ENCODE peak calls at places on chromosome 1, in ten cellular contexts. P, D, S, Y, W, N, I, U, J and Q are unnamed samples.

GRCh38 chr1:172917972-172918371 is 132.8 kb downstream of the TNFSF18 start:
- DNase-seq in S (no peak), D (no peak), J (no peak), U (no peak), I (peak; percentile 92), Y (peak; percentile 88), W (no peak), P (no peak), N (no peak), Q (peak; percentile 90)

GRCh38 chr1:1292442-1292779 is 12.2 kb downstream of the SCNN1D start:
- DNase-seq in D (no peak), U (no peak), N (no peak), S (no peak), Y (no peak), I (no peak), W (no peak), P (no peak), J (no peak), Q (no peak)

GRCh38 chr1:145926706-145927072 is 595 bp downstream of the RBM8A start:
- DNase-seq in D (no peak), W (no peak), J (no peak), I (no peak), P (no peak), S (no peak), N (no peak), U (no peak), Y (no peak), Q (no peak)

GRCh38 chr1:101474039-101474665 is 237.3 kb downstream of the S1PR1 start:
- DNase-seq in J (no peak), U (peak; percentile 35), P (no peak), D (no peak), I (peak; percentile 16), N (no peak), S (peak; percentile 8), Y (peak; percentile 14), W (no peak), Q (peak; percentile 35)

GRCh38 chr1:94974824-94975223 is 47.9 kb upstream of the CNN3 start:
- DNase-seq in W (no peak), I (no peak), S (no peak), N (no peak), Y (no peak), P (no peak), U (no peak), J (no peak), D (no peak), Q (no peak)

GRCh38 chr1:234943801-234944402 is 184.7 kb downstream of the TOMM20 start:
- DNase-seq in W (no peak), U (no peak), S (peak; percentile 57), Y (no peak), D (no peak), P (no peak), I (no peak), N (no peak), J (no peak), Q (no peak)

GRCh38 chr1:86155807-86156561 is 588 bp downstream of the COL24A1 start:
- DNase-seq in Y (no peak), S (peak; percentile 53), P (no peak), D (no peak), J (peak; percentile 32), W (no peak), I (no peak), U (no peak), N (no peak), Q (no peak)

GRCh38 chr1:214287884-214288283 is 6.9 kb downstream of the SMYD2 start:
- DNase-seq in N (no peak), S (no peak), I (no peak), J (no peak), U (no peak), D (no peak), W (no peak), P (no peak), Y (no peak), Q (no peak)

GRCh38 chr1:180098242-180098995 is 56.2 kb upstream of the QSOX1 start:
- DNase-seq in Y (peak; percentile 24), S (no peak), U (no peak), P (no peak), J (no peak), I (no peak), D (no peak), N (no peak), W (no peak), Q (no peak)

GRCh38 chr1:48177257-48177656 is 45.3 kb upstream of the SLC5A9 start:
- DNase-seq in W (no peak), S (no peak), J (no peak), P (no peak), I (no peak), Y (no peak), U (peak; percentile 22), D (no peak), N (no peak), Q (no peak)

GRCh38 chr1:7409278-7409677 is 361.8 kb upstream of the VAMP3 start:
- DNase-seq in Y (no peak), P (no peak), J (no peak), S (no peak), N (no peak), U (peak; percentile 16), D (no peak), W (peak; percentile 1), I (no peak), Q (no peak)

GRCh38 chr1:228392111-228392936 is 14.3 kb downstream of the TRIM11 start:
- DNase-seq in N (no peak), Y (no peak), W (no peak), S (no peak), D (no peak), I (no peak), P (no peak), J (no peak), U (no peak), Q (no peak)

GRCh38 chr1:10188133-10188532 is 22.2 kb upstream of the KIF1B start:
- DNase-seq in P (no peak), U (no peak), W (no peak), Y (no peak), I (no peak), S (no peak), J (no peak), N (no peak), D (no peak), Q (no peak)

GRCh38 chr1:230068952-230069684 is 2.1 kb downstream of the GALNT2 start:
- DNase-seq in W (peak; percentile 21), Y (no peak), I (no peak), N (no peak), U (no peak), P (no peak), D (no peak), J (no peak), S (peak; percentile 17), Q (no peak)